ENCODE peak calls at places on chromosomes 5 and 9, in four cellular contexts. C is cardiac muscle cell, R is neuronal stem cell, S is left lung. D is an unnamed sample. For H3K4me1, the result is how much of the 10 kb centered on the place peaks cover.

GRCh38 chr5:168114444-168115017 is 176.9 kb upstream of the WWC1 start:
- DNase-seq in C (peak), R (no peak), S (peak), D (peak)

GRCh38 chr5:133404724-133405123 is 207.6 kb downstream of the FSTL4 start:
- DNase-seq in C (peak), R (no peak), S (no peak), D (no peak)

GRCh38 chr5:151557466-151557865 is 33.7 kb downstream of the FAT2 start:
- DNase-seq in C (no peak), R (no peak), S (no peak), D (no peak)

GRCh38 chr5:81972496-81972791 is 621 bp downstream of the ATG10 start:
- DNase-seq in C (no peak), R (no peak), S (no peak), D (no peak)

GRCh38 chr5:142644640-142645361 is 41.1 kb downstream of the FGF1 start:
- DNase-seq in C (peak), R (no peak), S (no peak), D (peak)

GRCh38 chr9:37295796-37296195 is 126.7 kb upstream of the GRHPR start:
- DNase-seq in C (no peak), R (no peak), S (no peak), D (no peak)

GRCh38 chr5:16134204-16134603 is 45.4 kb downstream of the MARCHF11 start:
- DNase-seq in C (no peak), R (no peak), S (no peak), D (no peak)

GRCh38 chr9:2722715-2723114 is 5.4 kb downstream of the KCNV2 start:
- DNase-seq in C (peak), R (no peak), S (no peak), D (peak)

GRCh38 chr9:93911136-93911745 is 43.9 kb downstream of the BARX1 start:
- DNase-seq in C (no peak), R (no peak), S (no peak), D (no peak)

GRCh38 chr5:54254482-54255198 is 55.7 kb downstream of the ARL15 start:
- DNase-seq in C (peak), R (no peak), S (no peak), D (no peak)

GRCh38 chr5:133531634-133532033 is 80.7 kb downstream of the FSTL4 start:
- DNase-seq in C (peak), R (no peak), S (no peak), D (no peak)

DNA sequence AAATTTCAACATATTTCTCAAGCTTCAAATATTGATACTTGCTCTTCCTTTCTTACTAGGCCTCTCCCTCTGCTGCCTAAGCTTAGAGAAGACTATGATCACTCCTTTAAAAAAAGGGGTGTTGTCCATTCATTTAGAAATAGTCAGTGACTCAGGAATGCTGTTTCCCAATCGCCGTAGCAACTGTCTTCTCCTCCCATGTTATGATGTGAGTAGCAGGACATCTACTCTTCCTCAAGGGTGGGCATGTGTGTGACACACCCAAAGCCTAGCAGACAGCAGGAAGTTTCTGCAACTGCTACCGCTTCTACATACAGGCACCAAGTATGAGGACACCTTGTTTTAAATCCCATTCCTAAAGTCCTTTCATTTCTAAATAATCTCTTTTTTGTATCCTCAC is 14.5 kb downstream of the DIAPH1 start:
- DNase-seq in C (peak), R (no peak), S (peak), D (peak)
- H3K4me1 ChIP-seq in C (under half), R (under half), S (under half), D (under half)

GRCh38 chr9:70093095-70093494 is 49.4 kb downstream of the MAMDC2 start:
- DNase-seq in C (no peak), R (no peak), S (no peak), D (no peak)

GRCh38 chr9:70094747-70095146 is 51.1 kb downstream of the MAMDC2 start:
- DNase-seq in C (no peak), R (no peak), S (no peak), D (no peak)

GRCh38 chr9:70093944-70094343 is 50.3 kb downstream of the MAMDC2 start:
- DNase-seq in C (no peak), R (no peak), S (no peak), D (no peak)

GRCh38 chr9:70091553-70091952 is 47.9 kb downstream of the MAMDC2 start:
- DNase-seq in C (no peak), R (no peak), S (no peak), D (no peak)

GRCh38 chr9:70091103-70091502 is 47.5 kb downstream of the MAMDC2 start:
- DNase-seq in C (no peak), R (no peak), S (no peak), D (no peak)
- H3K4me1 ChIP-seq in C (under half), R (under half), S (under half), D (under half)

DNA sequence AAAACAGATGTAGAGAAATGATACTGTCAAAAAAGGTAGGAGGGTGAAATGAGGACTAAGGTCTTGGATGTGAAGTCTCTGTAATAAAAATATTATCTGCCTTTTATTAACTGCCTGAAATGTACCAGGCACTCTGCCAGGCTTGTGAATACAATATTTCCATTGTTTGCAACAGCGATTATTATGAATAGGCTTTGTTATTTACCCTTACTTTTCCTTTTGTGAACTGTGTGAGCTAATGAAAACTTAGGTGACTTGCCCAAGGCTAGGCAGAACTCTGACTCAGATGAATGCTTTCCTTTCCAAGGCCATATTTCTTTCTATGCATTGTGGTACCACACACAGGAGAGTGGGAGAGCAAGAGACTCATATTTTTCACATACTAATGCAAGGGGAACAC is 204.1 kb downstream of the CDH12 start:
- DNase-seq in C (peak), R (no peak), S (no peak), D (no peak)
- H3K4me1 ChIP-seq in C (under half), R (under half), S (under half), D (under half)

GRCh38 chr9:131423171-131423581 is 29.3 kb downstream of the PRRC2B start:
- DNase-seq in C (peak), R (no peak), S (peak), D (peak)

GRCh38 chr9:131422241-131422792 is 28.4 kb downstream of the PRRC2B start:
- DNase-seq in C (no peak), R (no peak), S (no peak), D (no peak)

GRCh38 chr9:131419716-131420115 is 25.8 kb downstream of the PRRC2B start:
- DNase-seq in C (no peak), R (no peak), S (no peak), D (no peak)

GRCh38 chr9:131420913-131421312 is 27.0 kb downstream of the PRRC2B start:
- DNase-seq in C (peak), R (no peak), S (peak), D (no peak)

DNA sequence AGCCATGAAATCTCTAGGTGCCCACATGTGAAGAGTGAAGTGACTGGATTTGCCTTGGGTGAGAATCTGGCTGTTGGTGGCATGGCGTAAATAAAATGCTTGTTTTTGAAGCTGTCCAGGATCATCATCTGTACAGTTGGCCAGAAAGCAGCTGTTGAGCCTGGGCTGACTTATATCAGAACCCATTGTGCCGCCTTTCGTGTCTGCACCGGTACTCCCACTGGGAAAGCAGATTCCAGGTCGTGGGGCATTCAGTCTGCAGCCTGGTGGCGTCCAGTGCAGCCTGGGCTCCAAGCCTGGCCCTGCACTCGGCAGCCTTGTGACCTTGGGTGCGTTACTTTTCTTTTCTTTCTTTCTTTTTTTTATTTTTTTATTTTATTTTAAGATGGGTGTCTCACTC is 27.8 kb downstream of the PRRC2B start:
- DNase-seq in C (no peak), R (no peak), S (no peak), D (no peak)
- H3K4me1 ChIP-seq in C (half or more), R (half or more), S (under half), D (half or more)

DNA sequence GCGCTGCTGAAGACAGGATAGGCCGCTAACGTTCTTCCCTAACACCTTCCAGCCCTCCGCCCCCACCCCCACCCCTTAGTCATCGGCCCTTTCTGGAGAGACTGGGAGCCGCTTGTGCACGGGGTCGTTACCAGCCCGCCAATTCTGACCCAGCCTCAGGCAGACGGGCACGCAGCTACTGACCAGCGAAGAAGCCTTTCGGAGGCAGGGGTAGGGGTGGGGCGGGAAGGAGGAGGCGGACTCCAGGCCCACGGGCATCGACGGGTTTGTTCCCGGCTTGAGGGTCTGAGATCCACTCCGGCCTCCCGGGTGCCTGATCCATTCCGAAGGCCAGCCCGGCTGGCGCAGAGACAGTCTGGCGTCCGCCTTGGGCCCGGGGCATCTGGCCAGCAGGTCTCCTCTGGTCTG is 729 bp upstream of the HAND1 start:
- DNase-seq in C (no peak), R (no peak), S (no peak), D (no peak)
- H3K4me1 ChIP-seq in C (under half), R (under half), S (under half), D (under half)

GRCh38 chr5:172868436-172868923 is 34.4 kb downstream of the ERGIC1 start:
- DNase-seq in C (no peak), R (no peak), S (no peak), D (no peak)
- H3K4me1 ChIP-seq in C (under half), R (under half), S (under half), D (half or more)

GRCh38 chr9:136726631-136727191 is 14.3 kb downstream of the DIPK1B start:
- DNase-seq in C (no peak), R (no peak), S (no peak), D (no peak)
- H3K4me1 ChIP-seq in C (under half), R (under half), S (under half), D (under half)